ENCODE peak calls at places on chromosomes 2 and 18, in six cellular contexts. L, S, X, F, Y and G are unnamed samples.

GRCh38 chr2:218284106-218284811 is 8.0 kb downstream of the TMBIM1 start:
- DNase-seq in L (peak; percentile 83), S (peak; percentile 79), X (no peak), F (peak; percentile 67), Y (no peak), G (no peak)

GRCh38 chr2:240915526-240916335 is 9.6 kb downstream of the CROCC2 start:
- DNase-seq in L (no peak), S (no peak), X (peak; percentile 60), F (no peak), Y (peak; percentile 46), G (no peak)

GRCh38 chr2:179861027-179861776 is at the start of gene ZNF385B:
- DNase-seq in L (peak; percentile 17), S (peak; percentile 37), X (peak; percentile 69), F (peak; percentile 13), Y (peak; percentile 48), G (peak; percentile 13)

GRCh38 chr2:217527586-217528202 is 475.1 kb downstream of the TNS1 start:
- DNase-seq in L (no peak), S (no peak), X (no peak), F (no peak), Y (no peak), G (no peak)

GRCh38 chr2:88590998-88591613 is 36.2 kb downstream of the EIF2AK3 start:
- DNase-seq in L (peak; percentile 48), S (peak; percentile 36), X (no peak), F (peak; percentile 84), Y (no peak), G (no peak)

GRCh38 chr2:20568501-20569463 is 82.1 kb downstream of the HS1BP3 start:
- DNase-seq in L (no peak), S (no peak), X (no peak), F (peak; percentile 93), Y (no peak), G (no peak)

GRCh38 chr18:78107363-78107762 is 857.7 kb downstream of the GALR1 start:
- DNase-seq in L (no peak), S (no peak), X (no peak), F (no peak), Y (no peak), G (no peak)

GRCh38 chr2:54558188-54558975 is 102.3 kb downstream of the SPTBN1 start:
- DNase-seq in L (peak; percentile 67), S (peak; percentile 76), X (peak; percentile 73), F (peak; percentile 64), Y (peak; percentile 82), G (peak; percentile 80)

GRCh38 chr2:58197894-58198293 is 43.2 kb downstream of the FANCL start:
- DNase-seq in L (no peak), S (no peak), X (no peak), F (no peak), Y (no peak), G (no peak)

GRCh38 chr18:70553961-70554325 is 265.1 kb downstream of the SOCS6 start:
- DNase-seq in L (no peak), S (no peak), X (no peak), F (no peak), Y (no peak), G (no peak)

GRCh38 chr2:135424849-135425248 is 106.2 kb downstream of the ZRANB3 start:
- DNase-seq in L (no peak), S (no peak), X (no peak), F (no peak), Y (no peak), G (no peak)

GRCh38 chr2:28377201-28377816 is 15.3 kb upstream of the FOSL2 start:
- DNase-seq in L (no peak), S (no peak), X (no peak), F (no peak), Y (no peak), G (no peak)

GRCh38 chr2:7508220-7508943 is 591.2 kb downstream of the RNF144A start:
- DNase-seq in L (no peak), S (no peak), X (no peak), F (no peak), Y (no peak), G (no peak)

GRCh38 chr18:44548291-44549221 is 132.1 kb upstream of the SETBP1 start:
- DNase-seq in L (no peak), S (no peak), X (no peak), F (peak; percentile 75), Y (no peak), G (peak; percentile 9)

GRCh38 chr18:59459352-59460059 is 100.4 kb upstream of the LMAN1 start:
- DNase-seq in L (peak; percentile 40), S (peak; percentile 52), X (no peak), F (peak; percentile 80), Y (no peak), G (no peak)

GRCh38 chr2:172930871-172931255 is 144.8 kb upstream of the MAP3K20 start:
- DNase-seq in L (no peak), S (no peak), X (no peak), F (no peak), Y (no peak), G (no peak)

GRCh38 chr2:71798266-71799012 is 345.1 kb downstream of the DYSF start:
- DNase-seq in L (peak; percentile 59), S (peak; percentile 66), X (peak; percentile 48), F (peak; percentile 43), Y (no peak), G (no peak)

GRCh38 chr2:88464166-88464565 is 11.7 kb upstream of the FOXI3 start:
- DNase-seq in L (no peak), S (no peak), X (no peak), F (no peak), Y (no peak), G (no peak)

GRCh38 chr2:219704878-219705277 is 77.4 kb downstream of the SLC4A3 start:
- DNase-seq in L (no peak), S (no peak), X (no peak), F (no peak), Y (no peak), G (no peak)

GRCh38 chr2:121359937-121360565 is 75.0 kb upstream of the TFCP2L1 start:
- DNase-seq in L (no peak), S (no peak), X (no peak), F (peak; percentile 7), Y (no peak), G (no peak)

GRCh38 chr18:79018911-79019310 is 39.3 kb downstream of the SALL3 start:
- DNase-seq in L (no peak), S (no peak), X (no peak), F (no peak), Y (no peak), G (no peak)

GRCh38 chr18:8686556-8686955 is 18.8 kb upstream of the MTCL1 start:
- DNase-seq in L (no peak), S (no peak), X (no peak), F (no peak), Y (no peak), G (no peak)

GRCh38 chr2:11746807-11747459 is 501 bp downstream of the LPIN1 start:
- DNase-seq in L (no peak), S (no peak), X (no peak), F (peak; percentile 23), Y (no peak), G (no peak)

GRCh38 chr18:21362921-21363320 is 120.9 kb downstream of the GREB1L start:
- DNase-seq in L (no peak), S (no peak), X (no peak), F (no peak), Y (no peak), G (no peak)

GRCh38 chr18:11125372-11126315 is 23.7 kb downstream of the PIEZO2 start:
- DNase-seq in L (no peak), S (no peak), X (no peak), F (no peak), Y (no peak), G (no peak)

GRCh38 chr2:235229236-235229635 is 264.6 kb upstream of the AGAP1 start:
- DNase-seq in L (no peak), S (no peak), X (no peak), F (no peak), Y (no peak), G (no peak)
- TF ChIP-seq CTCF in L (no peak), S (no peak), X (no peak), F (no peak), Y (no peak), G (no peak)

GRCh38 chr2:202278036-202278760 is 12.6 kb downstream of the NOP58 start:
- DNase-seq in L (no peak), S (no peak), X (no peak), F (peak; percentile 76), Y (no peak), G (no peak)

GRCh38 chr2:202278944-202279343 is 13.4 kb downstream of the NOP58 start:
- DNase-seq in L (no peak), S (no peak), X (no peak), F (peak; percentile 88), Y (no peak), G (no peak)
- TF ChIP-seq CTCF in L (peak; percentile 15), S (peak; percentile 13), X (no peak), F (peak; percentile 83), Y (peak; percentile 61), G (peak; percentile 41)

DNA sequence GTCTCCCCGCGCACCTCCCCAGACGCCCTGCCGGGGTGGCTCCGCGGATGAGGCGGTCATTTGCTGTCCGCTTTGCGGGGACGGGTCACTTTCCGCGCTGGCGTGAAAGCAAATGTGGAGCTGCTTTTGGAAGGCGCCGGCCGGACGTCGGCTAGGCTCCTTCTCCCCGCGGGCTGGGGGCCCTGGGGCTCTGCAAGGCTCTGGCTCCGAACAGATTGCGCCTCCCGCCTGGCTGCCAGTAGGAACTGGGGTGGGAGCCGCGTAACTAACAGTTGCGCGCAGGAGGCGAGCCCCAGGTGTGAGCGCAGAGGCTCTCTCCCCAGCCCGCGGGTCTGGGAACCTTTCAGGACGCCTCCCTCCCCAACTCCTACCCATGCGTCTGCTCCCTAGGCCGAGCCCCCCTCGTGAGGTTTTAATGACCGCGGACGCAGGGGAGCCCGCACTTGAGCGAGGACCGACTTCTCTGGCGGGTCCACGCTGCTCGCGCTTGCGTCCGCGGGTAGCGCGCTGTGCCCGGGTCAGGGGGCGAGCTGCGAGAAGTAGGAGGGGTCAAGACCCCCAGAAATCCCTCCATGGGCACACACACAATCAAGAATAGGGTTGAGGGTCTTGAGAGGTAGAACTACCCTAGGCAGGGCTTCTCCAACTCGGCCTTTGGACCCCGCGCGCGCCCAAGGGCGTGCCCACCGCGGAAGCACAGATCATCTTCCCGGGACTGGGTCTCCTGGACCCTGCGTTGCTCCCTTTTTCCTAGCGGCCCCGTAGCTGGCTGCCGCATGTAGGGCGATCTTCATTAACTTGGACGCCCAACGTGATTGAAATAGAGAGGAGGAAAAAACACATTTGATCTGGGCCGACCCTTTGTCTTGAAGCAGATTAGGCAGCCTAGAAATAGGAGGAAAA is 146.8 kb downstream of the MEIS1 start:
- DNase-seq in L (peak; percentile 11), S (peak; percentile 31), X (peak; percentile 61), F (no peak), Y (no peak), G (no peak)
- TF ChIP-seq CTCF in L (no peak), S (no peak), X (no peak), F (no peak), Y (no peak), G (no peak)

GRCh38 chr2:155203187-155203586 is 504.7 kb downstream of the KCNJ3 start:
- DNase-seq in L (no peak), S (no peak), X (no peak), F (no peak), Y (no peak), G (no peak)
- TF ChIP-seq CTCF in L (peak; percentile 23), S (peak; percentile 44), X (no peak), F (no peak), Y (no peak), G (peak; percentile 14)